ENCODE peak calls at places on chromosomes 3 and 15, in ten cellular contexts. One of them, this sample, is unnamed.
A peak's percentile ranks its signal among the peaks of the same experiment; 100 is the strongest.

GRCh38 chr15:51750942-51751686 is at the start of gene TMOD2:
- DNase-seq in left ventricle myocardium inferior: peak; percentile 52
- DNase-seq in Caco-2: no peak
- DNase-seq in ascending aorta: no peak
- DNase-seq in neuronal stem cell: peak; percentile 43
- DNase-seq in uterus: peak; percentile 29
- DNase-seq in neural progenitor cell: peak; percentile 76
- DNase-seq in stomach: peak; percentile 53
- DNase-seq in cardiac fibroblast: peak; percentile 39
- DNase-seq in kidney epithelial cell: no peak
- DNase-seq in this sample: no peak

GRCh38 chr3:48847053-48847585 is 555 bp downstream of the PRKAR2A start:
- DNase-seq in left ventricle myocardium inferior: peak; percentile 87
- DNase-seq in Caco-2: peak; percentile 74
- DNase-seq in ascending aorta: peak; percentile 29
- DNase-seq in neuronal stem cell: peak; percentile 44
- DNase-seq in uterus: peak; percentile 76
- DNase-seq in neural progenitor cell: peak; percentile 79
- DNase-seq in stomach: peak; percentile 93
- DNase-seq in cardiac fibroblast: peak; percentile 78
- DNase-seq in kidney epithelial cell: no peak
- DNase-seq in this sample: no peak

GRCh38 chr3:100288288-100288894 is 27.6 kb downstream of the TBC1D23 start:
- DNase-seq in left ventricle myocardium inferior: no peak
- DNase-seq in Caco-2: no peak
- DNase-seq in ascending aorta: no peak
- DNase-seq in neuronal stem cell: no peak
- DNase-seq in uterus: no peak
- DNase-seq in neural progenitor cell: no peak
- DNase-seq in stomach: no peak
- DNase-seq in cardiac fibroblast: no peak
- DNase-seq in kidney epithelial cell: no peak
- DNase-seq in this sample: no peak

GRCh38 chr3:157865449-157865862 is 240.8 kb downstream of the SHOX2 start:
- DNase-seq in left ventricle myocardium inferior: no peak
- DNase-seq in Caco-2: peak; percentile 53
- DNase-seq in ascending aorta: no peak
- DNase-seq in neuronal stem cell: peak; percentile 30
- DNase-seq in uterus: no peak
- DNase-seq in neural progenitor cell: peak; percentile 61
- DNase-seq in stomach: no peak
- DNase-seq in cardiac fibroblast: no peak
- DNase-seq in kidney epithelial cell: no peak
- DNase-seq in this sample: no peak

GRCh38 chr15:62306851-62307504 is 141.9 kb upstream of the C2CD4B start:
- DNase-seq in left ventricle myocardium inferior: peak; percentile 32
- DNase-seq in Caco-2: peak; percentile 75
- DNase-seq in ascending aorta: no peak
- DNase-seq in neuronal stem cell: peak; percentile 65
- DNase-seq in uterus: peak; percentile 46
- DNase-seq in neural progenitor cell: peak; percentile 91
- DNase-seq in stomach: peak; percentile 64
- DNase-seq in cardiac fibroblast: peak; percentile 88
- DNase-seq in kidney epithelial cell: peak; percentile 55
- DNase-seq in this sample: peak; percentile 43

GRCh38 chr15:78492841-78493240 is 14.5 kb upstream of the HYKK start:
- DNase-seq in left ventricle myocardium inferior: no peak
- DNase-seq in Caco-2: no peak
- DNase-seq in ascending aorta: no peak
- DNase-seq in neuronal stem cell: no peak
- DNase-seq in uterus: no peak
- DNase-seq in neural progenitor cell: no peak
- DNase-seq in stomach: no peak
- DNase-seq in cardiac fibroblast: peak; percentile 51
- DNase-seq in kidney epithelial cell: no peak
- DNase-seq in this sample: peak; percentile 46

GRCh38 chr15:36897834-36898233 is 202.5 kb downstream of the MEIS2 start:
- DNase-seq in left ventricle myocardium inferior: no peak
- DNase-seq in Caco-2: no peak
- DNase-seq in ascending aorta: no peak
- DNase-seq in neuronal stem cell: no peak
- DNase-seq in uterus: no peak
- DNase-seq in neural progenitor cell: peak; percentile 47
- DNase-seq in stomach: no peak
- DNase-seq in cardiac fibroblast: no peak
- DNase-seq in kidney epithelial cell: no peak
- DNase-seq in this sample: no peak

GRCh38 chr3:129829640-129830039 is 63.9 kb downstream of the TMCC1 start:
- DNase-seq in left ventricle myocardium inferior: peak; percentile 25
- DNase-seq in Caco-2: peak; percentile 59
- DNase-seq in ascending aorta: no peak
- DNase-seq in neuronal stem cell: peak; percentile 50
- DNase-seq in uterus: peak; percentile 42
- DNase-seq in neural progenitor cell: peak; percentile 78
- DNase-seq in stomach: no peak
- DNase-seq in cardiac fibroblast: peak; percentile 92
- DNase-seq in kidney epithelial cell: peak; percentile 81
- DNase-seq in this sample: peak; percentile 94

GRCh38 chr3:176167272-176167671 is 1030.0 kb downstream of the TBL1XR1 start:
- DNase-seq in left ventricle myocardium inferior: no peak
- DNase-seq in Caco-2: no peak
- DNase-seq in ascending aorta: no peak
- DNase-seq in neuronal stem cell: no peak
- DNase-seq in uterus: no peak
- DNase-seq in neural progenitor cell: no peak
- DNase-seq in stomach: no peak
- DNase-seq in cardiac fibroblast: no peak
- DNase-seq in kidney epithelial cell: peak; percentile 21
- DNase-seq in this sample: no peak

GRCh38 chr3:123328851-123329635 is 119.8 kb downstream of the ADCY5 start:
- DNase-seq in left ventricle myocardium inferior: peak; percentile 83
- DNase-seq in Caco-2: peak; percentile 65
- DNase-seq in ascending aorta: no peak
- DNase-seq in neuronal stem cell: peak; percentile 64
- DNase-seq in uterus: peak; percentile 81
- DNase-seq in neural progenitor cell: peak; percentile 84
- DNase-seq in stomach: peak; percentile 85
- DNase-seq in cardiac fibroblast: peak; percentile 67
- DNase-seq in kidney epithelial cell: peak; percentile 21
- DNase-seq in this sample: no peak

GRCh38 chr15:95495033-95495541 is 835.4 kb upstream of the NR2F2 start:
- DNase-seq in left ventricle myocardium inferior: no peak
- DNase-seq in Caco-2: no peak
- DNase-seq in ascending aorta: peak; percentile 10
- DNase-seq in neuronal stem cell: no peak
- DNase-seq in uterus: no peak
- DNase-seq in neural progenitor cell: peak; percentile 68
- DNase-seq in stomach: peak; percentile 35
- DNase-seq in cardiac fibroblast: peak; percentile 21
- DNase-seq in kidney epithelial cell: no peak
- DNase-seq in this sample: no peak

GRCh38 chr3:184284696-184285095 is 8.9 kb downstream of the ECE2 start:
- DNase-seq in left ventricle myocardium inferior: no peak
- DNase-seq in Caco-2: peak; percentile 77
- DNase-seq in ascending aorta: no peak
- DNase-seq in neuronal stem cell: peak; percentile 41
- DNase-seq in uterus: no peak
- DNase-seq in neural progenitor cell: peak; percentile 88
- DNase-seq in stomach: peak; percentile 34
- DNase-seq in cardiac fibroblast: peak; percentile 92
- DNase-seq in kidney epithelial cell: no peak
- DNase-seq in this sample: peak; percentile 34

GRCh38 chr15:80929689-80930088 is 59.9 kb downstream of the MESD start:
- DNase-seq in left ventricle myocardium inferior: no peak
- DNase-seq in Caco-2: no peak
- DNase-seq in ascending aorta: no peak
- DNase-seq in neuronal stem cell: no peak
- DNase-seq in uterus: no peak
- DNase-seq in neural progenitor cell: no peak
- DNase-seq in stomach: no peak
- DNase-seq in cardiac fibroblast: no peak
- DNase-seq in kidney epithelial cell: no peak
- DNase-seq in this sample: no peak

GRCh38 chr3:84308379-84308778 is 650.4 kb upstream of the CADM2 start:
- DNase-seq in left ventricle myocardium inferior: no peak
- DNase-seq in Caco-2: no peak
- DNase-seq in ascending aorta: no peak
- DNase-seq in neuronal stem cell: no peak
- DNase-seq in uterus: no peak
- DNase-seq in neural progenitor cell: no peak
- DNase-seq in stomach: no peak
- DNase-seq in cardiac fibroblast: no peak
- DNase-seq in kidney epithelial cell: no peak
- DNase-seq in this sample: no peak

GRCh38 chr15:92625297-92625980 is 30.1 kb downstream of the FAM174B start:
- DNase-seq in left ventricle myocardium inferior: no peak
- DNase-seq in Caco-2: no peak
- DNase-seq in ascending aorta: no peak
- DNase-seq in neuronal stem cell: no peak
- DNase-seq in uterus: no peak
- DNase-seq in neural progenitor cell: no peak
- DNase-seq in stomach: no peak
- DNase-seq in cardiac fibroblast: peak; percentile 67
- DNase-seq in kidney epithelial cell: peak; percentile 54
- DNase-seq in this sample: peak; percentile 28

GRCh38 chr3:22862111-22862510 is 341.0 kb upstream of the UBE2E2 start:
- DNase-seq in left ventricle myocardium inferior: no peak
- DNase-seq in Caco-2: no peak
- DNase-seq in ascending aorta: no peak
- DNase-seq in neuronal stem cell: no peak
- DNase-seq in uterus: no peak
- DNase-seq in neural progenitor cell: no peak
- DNase-seq in stomach: no peak
- DNase-seq in cardiac fibroblast: no peak
- DNase-seq in kidney epithelial cell: no peak
- DNase-seq in this sample: no peak

GRCh38 chr3:69647710-69648109 is 91.6 kb upstream of the MITF start:
- DNase-seq in left ventricle myocardium inferior: no peak
- DNase-seq in Caco-2: no peak
- DNase-seq in ascending aorta: no peak
- DNase-seq in neuronal stem cell: no peak
- DNase-seq in uterus: no peak
- DNase-seq in neural progenitor cell: no peak
- DNase-seq in stomach: no peak
- DNase-seq in cardiac fibroblast: peak; percentile 42
- DNase-seq in kidney epithelial cell: no peak
- DNase-seq in this sample: no peak

GRCh38 chr15:88699861-88700260 is 61.0 kb downstream of the ISG20 start:
- DNase-seq in left ventricle myocardium inferior: no peak
- DNase-seq in Caco-2: no peak
- DNase-seq in ascending aorta: no peak
- DNase-seq in neuronal stem cell: no peak
- DNase-seq in uterus: no peak
- DNase-seq in neural progenitor cell: no peak
- DNase-seq in stomach: no peak
- DNase-seq in cardiac fibroblast: no peak
- DNase-seq in kidney epithelial cell: no peak
- DNase-seq in this sample: no peak

DNA sequence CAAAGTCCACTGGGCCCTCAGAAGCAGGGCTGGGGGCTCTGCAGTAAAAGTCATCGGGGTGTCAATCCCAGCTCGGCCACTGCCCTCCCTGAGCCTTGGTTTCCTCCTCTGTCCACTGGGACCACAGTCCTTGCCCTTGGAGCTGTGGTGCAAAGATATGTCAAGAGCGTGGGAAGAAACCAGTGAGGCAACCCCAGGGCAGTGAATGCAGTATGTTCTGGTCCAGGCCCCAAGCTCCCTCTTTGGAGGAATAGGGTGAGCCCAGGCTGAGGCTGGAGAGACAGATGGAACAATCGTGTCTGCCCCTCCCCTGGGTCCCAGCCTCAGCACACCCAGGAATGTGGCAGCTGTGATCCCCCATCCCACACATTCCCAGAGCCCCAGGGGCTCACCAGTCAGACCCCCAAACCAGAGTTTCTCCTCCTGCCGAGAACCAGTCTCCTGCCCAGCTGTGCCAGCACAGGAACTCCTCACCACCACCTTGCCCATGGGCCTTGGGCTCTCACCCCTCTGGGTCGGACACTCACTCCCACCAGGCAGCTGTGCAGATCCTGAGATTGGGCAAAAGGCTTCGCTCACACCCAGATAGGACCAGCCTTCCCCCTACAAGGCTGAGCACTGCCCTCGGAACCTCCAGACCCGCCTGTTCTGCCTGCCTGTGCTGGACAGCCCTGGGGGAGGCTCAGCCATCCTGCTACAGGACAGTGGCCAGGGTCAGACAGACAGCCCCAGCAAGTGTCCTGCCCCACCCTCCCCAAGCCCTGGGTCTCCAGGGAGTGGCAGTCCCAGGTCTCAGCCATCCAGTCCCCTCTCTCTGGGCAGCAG is 546 bp downstream of the GRIP2 start:
- DNase-seq in left ventricle myocardium inferior: peak; percentile 40
- DNase-seq in Caco-2: no peak
- DNase-seq in ascending aorta: no peak
- DNase-seq in neuronal stem cell: no peak
- DNase-seq in uterus: no peak
- DNase-seq in neural progenitor cell: no peak
- DNase-seq in stomach: no peak
- DNase-seq in cardiac fibroblast: no peak
- DNase-seq in kidney epithelial cell: no peak
- DNase-seq in this sample: no peak
- H3K4me3 ChIP-seq in left ventricle myocardium inferior: peak overlapping the region; percentile 71
- H3K4me3 ChIP-seq in Caco-2: no peak overlapping the region
- H3K4me3 ChIP-seq in ascending aorta: peak overlapping the region; percentile 59
- H3K4me3 ChIP-seq in neuronal stem cell: no peak overlapping the region
- H3K4me3 ChIP-seq in uterus: no peak overlapping the region
- H3K4me3 ChIP-seq in neural progenitor cell: no peak overlapping the region
- H3K4me3 ChIP-seq in stomach: no peak overlapping the region
- H3K4me3 ChIP-seq in cardiac fibroblast: no peak overlapping the region
- H3K4me3 ChIP-seq in kidney epithelial cell: no peak overlapping the region
- H3K4me3 ChIP-seq in this sample: no peak overlapping the region

GRCh38 chr15:67549736-67550135 is 7.2 kb downstream of the MAP2K5 start:
- DNase-seq in left ventricle myocardium inferior: no peak
- DNase-seq in Caco-2: no peak
- DNase-seq in ascending aorta: no peak
- DNase-seq in neuronal stem cell: no peak
- DNase-seq in uterus: no peak
- DNase-seq in neural progenitor cell: no peak
- DNase-seq in stomach: no peak
- DNase-seq in cardiac fibroblast: no peak
- DNase-seq in kidney epithelial cell: no peak
- DNase-seq in this sample: no peak
- H3K4me3 ChIP-seq in left ventricle myocardium inferior: no peak overlapping the region
- H3K4me3 ChIP-seq in Caco-2: no peak overlapping the region
- H3K4me3 ChIP-seq in ascending aorta: no peak overlapping the region
- H3K4me3 ChIP-seq in neuronal stem cell: no peak overlapping the region
- H3K4me3 ChIP-seq in uterus: no peak overlapping the region
- H3K4me3 ChIP-seq in neural progenitor cell: no peak overlapping the region
- H3K4me3 ChIP-seq in stomach: no peak overlapping the region
- H3K4me3 ChIP-seq in cardiac fibroblast: no peak overlapping the region
- H3K4me3 ChIP-seq in kidney epithelial cell: no peak overlapping the region
- H3K4me3 ChIP-seq in this sample: no peak overlapping the region

GRCh38 chr15:43749690-43750345 is 3.6 kb downstream of the PDIA3 start:
- DNase-seq in left ventricle myocardium inferior: no peak
- DNase-seq in Caco-2: no peak
- DNase-seq in ascending aorta: no peak
- DNase-seq in neuronal stem cell: no peak
- DNase-seq in uterus: no peak
- DNase-seq in neural progenitor cell: no peak
- DNase-seq in stomach: peak; percentile 34
- DNase-seq in cardiac fibroblast: no peak
- DNase-seq in kidney epithelial cell: no peak
- DNase-seq in this sample: no peak
- H3K4me3 ChIP-seq in left ventricle myocardium inferior: peak overlapping the region; percentile 27
- H3K4me3 ChIP-seq in Caco-2: no peak overlapping the region
- H3K4me3 ChIP-seq in ascending aorta: no peak overlapping the region
- H3K4me3 ChIP-seq in neuronal stem cell: no peak overlapping the region
- H3K4me3 ChIP-seq in uterus: no peak overlapping the region
- H3K4me3 ChIP-seq in neural progenitor cell: no peak overlapping the region
- H3K4me3 ChIP-seq in stomach: peak overlapping the region; percentile 28
- H3K4me3 ChIP-seq in cardiac fibroblast: no peak overlapping the region
- H3K4me3 ChIP-seq in kidney epithelial cell: no peak overlapping the region
- H3K4me3 ChIP-seq in this sample: no peak overlapping the region

GRCh38 chr3:44883213-44883955 is 9.0 kb downstream of the TGM4 start:
- DNase-seq in left ventricle myocardium inferior: no peak
- DNase-seq in Caco-2: no peak
- DNase-seq in ascending aorta: no peak
- DNase-seq in neuronal stem cell: no peak
- DNase-seq in uterus: no peak
- DNase-seq in neural progenitor cell: no peak
- DNase-seq in stomach: no peak
- DNase-seq in cardiac fibroblast: no peak
- DNase-seq in kidney epithelial cell: no peak
- DNase-seq in this sample: no peak
- H3K4me3 ChIP-seq in left ventricle myocardium inferior: no peak overlapping the region
- H3K4me3 ChIP-seq in Caco-2: no peak overlapping the region
- H3K4me3 ChIP-seq in ascending aorta: no peak overlapping the region
- H3K4me3 ChIP-seq in neuronal stem cell: no peak overlapping the region
- H3K4me3 ChIP-seq in uterus: no peak overlapping the region
- H3K4me3 ChIP-seq in neural progenitor cell: no peak overlapping the region
- H3K4me3 ChIP-seq in stomach: no peak overlapping the region
- H3K4me3 ChIP-seq in cardiac fibroblast: no peak overlapping the region
- H3K4me3 ChIP-seq in kidney epithelial cell: no peak overlapping the region
- H3K4me3 ChIP-seq in this sample: no peak overlapping the region